ENCODE peak calls at places on chromosomes 12 and 14, in five cellular contexts. W is hypothalamus; R is CD4-positive, alpha-beta memory T cell; P is lung microvascular endothelial cell; O is activated B cell treated with CpG ODN at 0.5 μM for 24 hours. Q is an unnamed sample.

GRCh38 chr14:62443796-62444195 is 601.5 kb downstream of the KCNH5 start:
- DNase-seq in W (no peak), R (no peak), P (peak; percentile 7), O (no peak), Q (peak; percentile 38)

GRCh38 chr14:51715250-51715649 is 63.5 kb downstream of the FRMD6 start:
- DNase-seq in W (no peak), R (no peak), P (peak; percentile 25), O (no peak), Q (no peak)

GRCh38 chr12:121811434-121812319 is 7.9 kb downstream of the SETD1B start:
- DNase-seq in W (peak; percentile 43), R (peak; percentile 74), P (peak; percentile 81), O (peak; percentile 81), Q (no peak)

GRCh38 chr14:35416108-35416750 is 11.7 kb upstream of the NFKBIA start:
- DNase-seq in W (no peak), R (peak; percentile 32), P (no peak), O (no peak), Q (no peak)

GRCh38 chr14:25570483-25570882 is 520.5 kb upstream of the STXBP6 start:
- DNase-seq in W (no peak), R (no peak), P (no peak), O (no peak), Q (no peak)

GRCh38 chr12:3761116-3761770 is 8.3 kb upstream of the CRACR2A start:
- DNase-seq in W (no peak), R (no peak), P (no peak), O (no peak), Q (no peak)

GRCh38 chr12:116759783-116760581 is 21.9 kb downstream of the RNFT2 start:
- DNase-seq in W (no peak), R (peak; percentile 14), P (no peak), O (no peak), Q (no peak)

GRCh38 chr12:94795520-94795919 is 145.2 kb upstream of the TMCC3 start:
- DNase-seq in W (no peak), R (no peak), P (peak; percentile 28), O (no peak), Q (peak; percentile 53)

GRCh38 chr12:27970981-27971489 is 1.5 kb downstream of the PTHLH start:
- DNase-seq in W (no peak), R (no peak), P (peak; percentile 50), O (no peak), Q (no peak)

GRCh38 chr14:35279369-35279768 is 12.8 kb upstream of the PSMA6 start:
- DNase-seq in W (no peak), R (no peak), P (no peak), O (no peak), Q (no peak)

GRCh38 chr12:71746983-71747611 is 7.6 kb upstream of the RAB21 start:
- DNase-seq in W (no peak), R (peak; percentile 62), P (peak; percentile 78), O (peak; percentile 23), Q (no peak)

GRCh38 chr14:61651355-61651754 is 44.0 kb upstream of the HIF1A start:
- DNase-seq in W (no peak), R (no peak), P (no peak), O (no peak), Q (no peak)

GRCh38 chr12:95117178-95117599 is 43.8 kb upstream of the NR2C1 start:
- DNase-seq in W (no peak), R (peak; percentile 63), P (peak; percentile 87), O (no peak), Q (peak; percentile 31)

GRCh38 chr14:22494486-22495135 is 94.4 kb downstream of the DAD1 start:
- DNase-seq in W (no peak), R (no peak), P (no peak), O (no peak), Q (no peak)

GRCh38 chr12:105214670-105215375 is 21.2 kb downstream of the APPL2 start:
- DNase-seq in W (no peak), R (no peak), P (peak; percentile 65), O (no peak), Q (no peak)

GRCh38 chr12:46933947-46934346 is 108.2 kb upstream of the SLC38A4 start:
- DNase-seq in W (no peak), R (peak; percentile 2), P (peak; percentile 68), O (no peak), Q (no peak)

GRCh38 chr12:104323899-104324298 is 20.4 kb downstream of the EID3 start:
- DNase-seq in W (no peak), R (no peak), P (no peak), O (no peak), Q (no peak)

GRCh38 chr14:55381040-55381439 is 30.6 kb downstream of the ATG14 start:
- DNase-seq in W (no peak), R (no peak), P (no peak), O (no peak), Q (no peak)

GRCh38 chr14:98582276-98582675 is 689.7 kb downstream of the BCL11B start:
- DNase-seq in W (no peak), R (no peak), P (no peak), O (no peak), Q (no peak)

GRCh38 chr12:110848524-110848923 is 1.7 kb downstream of the CCDC63 start:
- DNase-seq in W (no peak), R (no peak), P (no peak), O (no peak), Q (no peak)

GRCh38 chr14:93059917-93060545 is 55.7 kb downstream of the ITPK1 start:
- DNase-seq in W (no peak), R (no peak), P (no peak), O (no peak), Q (no peak)

GRCh38 chr12:124975276-124975675 is 13.7 kb downstream of the DHX37 start:
- DNase-seq in W (no peak), R (no peak), P (no peak), O (no peak), Q (no peak)

GRCh38 chr12:16421806-16422205 is 74.4 kb downstream of the MGST1 start:
- DNase-seq in W (no peak), R (no peak), P (no peak), O (no peak), Q (no peak)

GRCh38 chr12:3704512-3705348 is 48.2 kb downstream of the CRACR2A start:
- DNase-seq in W (no peak), R (no peak), P (peak; percentile 64), O (no peak), Q (no peak)

GRCh38 chr12:87676726-87677125 is 352.5 kb downstream of the C12orf50 start:
- DNase-seq in W (no peak), R (no peak), P (no peak), O (no peak), Q (no peak)

GRCh38 chr12:110314308-110314707 is 33.3 kb downstream of the ATP2A2 start:
- DNase-seq in W (no peak), R (no peak), P (peak; percentile 55), O (no peak), Q (no peak)

GRCh38 chr12:119695034-119695433 is 27.1 kb downstream of the PRKAB1 start:
- DNase-seq in W (no peak), R (no peak), P (peak; percentile 25), O (no peak), Q (no peak)

GRCh38 chr14:52402812-52403526 is 88.9 kb downstream of the PTGER2 start:
- DNase-seq in W (no peak), R (peak; percentile 54), P (no peak), O (no peak), Q (no peak)

GRCh38 chr12:43233861-43234260 is 318.1 kb downstream of the ADAMTS20 start:
- DNase-seq in W (no peak), R (no peak), P (no peak), O (no peak), Q (no peak)

GRCh38 chr12:55933158-55933798 is 2.3 kb downstream of the DGKA start:
- DNase-seq in W (no peak), R (no peak), P (peak; percentile 60), O (no peak), Q (peak; percentile 33)

GRCh38 chr14:99028041-99028440 is 244.0 kb downstream of the BCL11B start:
- DNase-seq in W (no peak), R (no peak), P (no peak), O (no peak), Q (no peak)

GRCh38 chr14:101506211-101506920 is 54.9 kb upstream of the DIO3 start:
- DNase-seq in W (no peak), R (no peak), P (no peak), O (no peak), Q (no peak)